ENCODE peak calls at places on chromosomes 16 and 17, in seven cellular contexts. E, U, W, B, P, M and C are unnamed samples.

GRCh38 chr16:15552507-15552906 is 90.4 kb downstream of the MARF1 start:
- DNase-seq in E (no peak), U (no peak), W (no peak), B (no peak), P (no peak), M (no peak), C (no peak)

GRCh38 chr16:3610698-3611144 is 685 bp downstream of the SLX4 start:
- DNase-seq in E (peak), U (no peak), W (no peak), B (peak), P (no peak), M (no peak), C (no peak)

GRCh38 chr17:78875738-78876597 is 27.0 kb downstream of the CEP295NL start:
- DNase-seq in E (peak), U (no peak), W (no peak), B (no peak), P (no peak), M (peak), C (no peak)

GRCh38 chr16:69112285-69113129 is 7.1 kb downstream of the HAS3 start:
- DNase-seq in E (peak), U (peak), W (peak), B (peak), P (no peak), M (peak), C (no peak)

GRCh38 chr17:81033535-81034167 is 1.3 kb upstream of the BAIAP2 start:
- DNase-seq in E (no peak), U (no peak), W (no peak), B (no peak), P (no peak), M (peak), C (no peak)

GRCh38 chr16:75097941-75098897 is 18.4 kb downstream of the LDHD start:
- DNase-seq in E (no peak), U (no peak), W (no peak), B (no peak), P (no peak), M (no peak), C (no peak)

GRCh38 chr16:854808-855410 is 54.4 kb upstream of the GNG13 start:
- DNase-seq in E (no peak), U (no peak), W (no peak), B (no peak), P (no peak), M (no peak), C (no peak)

GRCh38 chr17:61361084-61361483 is 38.6 kb upstream of the TBX2 start:
- DNase-seq in E (no peak), U (no peak), W (no peak), B (peak), P (no peak), M (no peak), C (no peak)

GRCh38 chr16:55061126-55061525 is 130.5 kb downstream of the IRX5 start:
- DNase-seq in E (no peak), U (no peak), W (no peak), B (no peak), P (no peak), M (no peak), C (no peak)

GRCh38 chr16:50296807-50297206 is 30.5 kb downstream of the ADCY7 start:
- DNase-seq in E (no peak), U (no peak), W (no peak), B (no peak), P (no peak), M (no peak), C (no peak)

GRCh38 chr16:89722392-89723278 is 1.3 kb downstream of the ZNF276 start:
- DNase-seq in E (peak), U (no peak), W (peak), B (no peak), P (peak), M (peak), C (no peak)

GRCh38 chr16:81823111-81823510 is 44.0 kb downstream of the PLCG2 start:
- DNase-seq in E (no peak), U (no peak), W (no peak), B (no peak), P (no peak), M (peak), C (peak)

GRCh38 chr17:74761419-74761818 is 13.0 kb downstream of the NHERF1 start:
- DNase-seq in E (no peak), U (no peak), W (no peak), B (no peak), P (no peak), M (no peak), C (no peak)

GRCh38 chr17:31008374-31009035 is 37.7 kb downstream of the RNF135 start:
- DNase-seq in E (peak), U (no peak), W (no peak), B (peak), P (peak), M (peak), C (peak)

GRCh38 chr16:19382084-19382801 is 35.4 kb upstream of the TMC5 start:
- DNase-seq in E (no peak), U (no peak), W (peak), B (no peak), P (no peak), M (no peak), C (no peak)

GRCh38 chr17:10151667-10152496 is 46.5 kb downstream of the GAS7 start:
- DNase-seq in E (no peak), U (no peak), W (no peak), B (no peak), P (no peak), M (peak), C (no peak)

GRCh38 chr17:45200701-45201100 is 21.0 kb upstream of the FMNL1 start:
- DNase-seq in E (no peak), U (no peak), W (no peak), B (no peak), P (no peak), M (peak), C (no peak)

GRCh38 chr17:68459030-68459376 is 1.7 kb upstream of the WIPI1 start:
- DNase-seq in E (no peak), U (no peak), W (no peak), B (no peak), P (no peak), M (no peak), C (no peak)

GRCh38 chr16:65789546-65789945 is 576.9 kb upstream of the CDH5 start:
- DNase-seq in E (no peak), U (no peak), W (no peak), B (no peak), P (no peak), M (no peak), C (no peak)

GRCh38 chr17:76437467-76438402 is 15.2 kb downstream of the UBE2O start:
- DNase-seq in E (no peak), U (no peak), W (no peak), B (no peak), P (no peak), M (no peak), C (no peak)

GRCh38 chr17:45896803-45897693 is 2.7 kb downstream of the MAPT start:
- DNase-seq in E (no peak), U (peak), W (no peak), B (no peak), P (no peak), M (no peak), C (peak)

GRCh38 chr16:88549671-88550643 is 20.2 kb upstream of the ZC3H18 start:
- DNase-seq in E (no peak), U (no peak), W (no peak), B (no peak), P (no peak), M (peak), C (no peak)

GRCh38 chr16:27164280-27164837 is 39.0 kb upstream of the KDM8 start:
- DNase-seq in E (no peak), U (no peak), W (no peak), B (no peak), P (no peak), M (no peak), C (no peak)

GRCh38 chr16:1048442-1049112 is 24.0 kb upstream of the SSTR5 start:
- DNase-seq in E (no peak), U (peak), W (peak), B (peak), P (peak), M (no peak), C (peak)

GRCh38 chr17:19495828-19496227 is 37.8 kb upstream of the SLC47A1 start:
- DNase-seq in E (no peak), U (no peak), W (no peak), B (no peak), P (no peak), M (no peak), C (no peak)